ENCODE peak calls at places on chromosomes 16 and 17, in nine cellular contexts. R is mesendoderm, T is MM.1S, C is A549, E is hepatocyte, X is H9, G is neural progenitor cell, V is PC-3, Y is H1. S is an unnamed sample. For H3K4me1, the result is how much of the 10 kb centered on the place peaks cover.

GRCh38 chr16:72255785-72256184 is 83.8 kb upstream of the PMFBP1 start:
- DNase-seq in C (no peak), G (no peak), E (no peak), X (no peak), V (no peak), Y (no peak), T (no peak), R (no peak), S (no peak)

GRCh38 chr17:75370288-75370687 is 35.2 kb downstream of the GRB2 start:
- DNase-seq in Y (no peak), C (no peak), E (no peak), V (no peak), G (no peak), X (no peak), R (no peak), T (no peak), S (no peak)

GRCh38 chr17:79525793-79526677 is 84.8 kb downstream of the RBFOX3 start:
- DNase-seq in Y (no peak), E (no peak), T (no peak), V (no peak), C (no peak), R (no peak), G (no peak), X (no peak), S (no peak)

GRCh38 chr16:3112881-3113574 is 642 bp downstream of the ZNF205 start:
- DNase-seq in E (no peak), R (no peak), G (no peak), X (no peak), V (no peak), Y (no peak), T (no peak), C (no peak), S (no peak)

GRCh38 chr17:47901423-47901822 is 5.4 kb downstream of the SP2 start:
- DNase-seq in Y (no peak), C (no peak), T (no peak), E (no peak), G (no peak), R (no peak), V (no peak), X (no peak), S (no peak)

GRCh38 chr17:47368262-47368661 is 44.5 kb downstream of the EFCAB13 start:
- DNase-seq in G (no peak), R (no peak), Y (no peak), T (no peak), X (no peak), C (no peak), V (peak), E (no peak), S (no peak)

GRCh38 chr17:20267459-20267842 is 199.9 kb downstream of the LGALS9B start:
- DNase-seq in V (no peak), Y (no peak), X (no peak), C (no peak), G (no peak), T (peak), E (no peak), R (no peak), S (no peak)

GRCh38 chr16:65641049-65641448 is 519.2 kb upstream of the CDH11 start:
- DNase-seq in X (no peak), V (no peak), G (no peak), E (no peak), R (no peak), Y (no peak), T (no peak), C (no peak), S (no peak)

GRCh38 chr16:89534147-89534788 is 26.1 kb downstream of the SPG7 start:
- DNase-seq in G (no peak), X (no peak), Y (no peak), C (no peak), V (no peak), E (no peak), R (no peak), T (no peak), S (peak)

GRCh38 chr16:2339521-2340484 is 725 bp downstream of the ABCA3 start:
- DNase-seq in Y (no peak), T (peak), X (peak), E (peak), C (peak), G (peak), R (peak), V (peak), S (no peak)

GRCh38 chr17:59858167-59858790 is 34.5 kb downstream of the TUBD1 start:
- DNase-seq in C (no peak), G (no peak), Y (no peak), T (no peak), X (no peak), E (no peak), R (no peak), V (no peak), S (no peak)

GRCh38 chr16:83802135-83802534 is 5.6 kb upstream of the HSBP1 start:
- DNase-seq in C (no peak), G (no peak), X (no peak), V (peak), R (peak), T (no peak), Y (no peak), E (peak), S (no peak)

GRCh38 chr17:80026359-80027042 is 9.2 kb downstream of the TBC1D16 start:
- DNase-seq in Y (no peak), E (no peak), G (no peak), C (no peak), V (no peak), T (no peak), X (no peak), R (no peak), S (no peak)

GRCh38 chr16:84995666-84996065 is 15.7 kb downstream of the ZDHHC7 start:
- DNase-seq in V (no peak), T (no peak), E (no peak), C (no peak), X (no peak), Y (no peak), R (no peak), G (no peak), S (no peak)

GRCh38 chr17:64385187-64386083 is 5.2 kb downstream of the PECAM1 start:
- DNase-seq in X (no peak), Y (no peak), G (no peak), R (peak), E (peak), V (peak), T (no peak), C (peak), S (no peak)

GRCh38 chr16:66189951-66190350 is 176.5 kb upstream of the CDH5 start:
- DNase-seq in C (no peak), G (no peak), X (no peak), Y (no peak), R (no peak), T (no peak), E (no peak), V (peak), S (no peak)

GRCh38 chr17:32569171-32570080 is 82.6 kb downstream of the CDK5R1 start:
- DNase-seq in V (peak), Y (no peak), G (no peak), X (no peak), C (no peak), T (no peak), R (peak), E (no peak), S (no peak)

GRCh38 chr17:1592751-1593629 is 30.4 kb upstream of the PITPNA start:
- DNase-seq in X (no peak), Y (no peak), V (no peak), T (peak), G (no peak), C (no peak), R (no peak), E (peak), S (peak)
- H3K4me1 ChIP-seq in X (under half), Y (under half), V (under half), T (under half), G (under half), C (under half), R (under half), E (under half), S (under half)

DNA sequence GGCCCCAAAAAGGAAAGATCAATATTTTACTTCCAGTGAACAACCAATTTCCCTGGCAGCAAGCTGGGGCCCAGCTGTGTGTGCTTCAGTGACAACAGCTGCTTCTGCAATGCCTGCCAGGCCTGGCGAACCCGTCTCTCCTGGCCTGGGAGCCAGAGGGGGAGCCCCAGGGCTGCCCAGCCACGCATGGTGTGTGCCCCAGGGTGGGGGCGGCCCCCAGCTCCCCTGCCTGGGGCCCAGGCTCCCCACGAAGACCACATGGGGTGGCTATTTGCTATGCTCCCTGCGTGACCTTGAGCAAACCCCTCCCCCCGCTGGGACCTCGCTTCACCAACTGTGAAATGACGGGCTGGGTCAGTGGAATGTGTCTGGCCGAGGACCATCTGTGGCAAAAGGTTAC is 34.2 kb downstream of the RAB11FIP4 start:
- DNase-seq in G (peak), T (no peak), E (no peak), V (no peak), X (no peak), R (peak), C (no peak), Y (no peak), S (no peak)
- H3K4me2 ChIP-seq in G (peak), T (no peak), E (peak), V (no peak), X (no peak), R (no peak), C (no peak), Y (peak), S (no peak)

GRCh38 chr17:67517335-67517734 is 140.3 kb downstream of the PITPNC1 start:
- DNase-seq in V (no peak), G (no peak), Y (no peak), X (no peak), R (no peak), C (no peak), E (no peak), T (no peak), S (no peak)
- H3K4me1 ChIP-seq in V (under half), G (under half), Y (under half), X (under half), R (under half), C (under half), E (under half), T (under half), S (under half)

DNA sequence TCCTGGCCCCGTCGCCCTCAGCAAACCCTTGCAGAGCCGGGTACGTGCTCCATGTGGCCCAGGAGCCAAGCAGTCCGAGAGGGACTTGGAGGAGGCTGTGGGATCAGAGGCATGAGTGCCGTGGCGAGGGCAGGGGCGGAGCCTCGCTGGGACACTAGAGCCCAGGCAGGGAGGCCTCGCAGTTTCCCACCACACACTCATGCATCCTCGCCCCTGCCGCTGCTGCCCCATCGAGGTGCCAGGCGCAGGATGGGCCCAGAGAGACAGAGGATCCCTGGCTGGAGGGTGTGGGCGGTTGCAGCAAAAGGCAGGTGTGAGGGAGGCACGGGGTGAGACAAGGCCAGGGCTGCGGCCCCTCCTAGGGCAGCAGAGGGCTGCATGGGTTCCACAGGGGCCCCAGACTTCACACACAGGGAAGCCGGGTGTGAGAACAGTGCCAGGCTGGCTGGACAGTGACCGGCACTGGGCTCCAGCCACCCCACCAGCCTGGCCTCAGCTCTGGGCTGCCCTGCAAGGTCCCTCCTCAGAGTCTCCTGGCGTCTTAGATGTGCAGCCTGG is 7.7 kb downstream of the BCAR1 start:
- DNase-seq in X (no peak), T (no peak), E (no peak), R (no peak), C (no peak), G (no peak), Y (no peak), V (no peak), S (no peak)
- H3K4me2 ChIP-seq in X (no peak), T (no peak), E (peak), R (no peak), C (peak), G (no peak), Y (no peak), V (peak), S (peak)

GRCh38 chr17:76500074-76500744 is 1.0 kb downstream of the RHBDF2 start:
- DNase-seq in T (no peak), X (no peak), R (no peak), E (no peak), G (peak), V (peak), Y (no peak), C (no peak), S (peak)

GRCh38 chr17:76500745-76501017 is 542 bp downstream of the RHBDF2 start:
- DNase-seq in E (no peak), X (no peak), R (peak), V (no peak), T (no peak), C (no peak), Y (no peak), G (no peak), S (peak)

GRCh38 chr17:76501018-76501826 is at the start of gene RHBDF2:
- DNase-seq in V (peak), R (peak), C (peak), E (peak), X (peak), G (peak), T (peak), Y (peak), S (peak)

GRCh38 chr17:76502326-76503211 is 1.3 kb upstream of the RHBDF2 start:
- DNase-seq in E (peak), V (no peak), C (no peak), X (no peak), R (no peak), G (no peak), T (no peak), Y (no peak), S (no peak)

DNA sequence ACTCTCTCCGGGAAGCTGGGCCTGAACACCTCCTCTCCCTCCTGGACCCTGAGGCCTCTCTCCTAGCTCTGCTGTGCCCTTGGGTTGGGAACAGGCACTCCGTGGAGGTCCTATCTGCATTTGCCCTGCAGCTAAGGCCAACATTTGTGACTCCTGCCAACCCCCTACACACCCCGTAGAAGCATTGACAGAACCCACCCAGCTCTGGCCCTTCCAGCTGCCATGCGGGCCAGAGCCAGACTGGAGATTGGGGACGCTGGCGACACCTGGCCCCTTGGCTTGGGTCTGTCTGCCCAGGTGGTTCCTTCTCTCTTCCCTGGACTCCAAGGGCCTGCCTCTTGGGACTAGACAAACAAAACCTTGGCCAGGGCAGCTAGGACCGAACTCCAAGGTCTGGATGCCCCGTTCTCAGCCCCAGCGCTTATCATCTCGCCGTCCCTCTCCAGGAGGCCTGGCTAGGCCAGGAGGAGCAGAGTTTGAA is 644 bp upstream of the RHBDF2 start:
- DNase-seq in V (no peak), C (no peak), R (peak), Y (no peak), G (no peak), T (no peak), X (no peak), E (peak), S (no peak)
- H3K4me1 ChIP-seq in V (under half), C (under half), R (under half), Y (under half), G (under half), T (under half), X (under half), E (under half), S (half or more)